ENCODE peak calls at places on chromosomes 7 and 10, in six cellular contexts. X, H, I, C, U and R are unnamed samples.

GRCh38 chr10:34526758-34527730 is 288.1 kb downstream of the PARD3 start:
- DNase-seq in X (no peak), H (peak), I (no peak), C (no peak), U (peak), R (no peak)

GRCh38 chr7:42456756-42457276 is 219.8 kb upstream of the GLI3 start:
- DNase-seq in X (no peak), H (no peak), I (no peak), C (no peak), U (no peak), R (no peak)

GRCh38 chr10:12906051-12906541 is 95.4 kb downstream of the CCDC3 start:
- DNase-seq in X (no peak), H (no peak), I (no peak), C (peak), U (no peak), R (no peak)

GRCh38 chr10:46516660-46517416 is 39.6 kb downstream of the GPRIN2 start:
- DNase-seq in X (no peak), H (peak), I (no peak), C (no peak), U (no peak), R (no peak)

GRCh38 chr7:1587738-1588137 is 17.9 kb upstream of the PSMG3 start:
- DNase-seq in X (no peak), H (no peak), I (no peak), C (no peak), U (no peak), R (no peak)

GRCh38 chr10:17835688-17836087 is 26.5 kb downstream of the MRC1 start:
- DNase-seq in X (no peak), H (peak), I (no peak), C (no peak), U (peak), R (no peak)

GRCh38 chr7:156420496-156420895 is 220.1 kb upstream of the RNF32 start:
- DNase-seq in X (no peak), H (no peak), I (no peak), C (no peak), U (no peak), R (no peak)

GRCh38 chr7:29335188-29336083 is 140.9 kb downstream of the CHN2 start:
- DNase-seq in X (no peak), H (no peak), I (no peak), C (no peak), U (no peak), R (no peak)

GRCh38 chr7:155669717-155670505 is 25.4 kb downstream of the RBM33 start:
- DNase-seq in X (no peak), H (peak), I (no peak), C (no peak), U (no peak), R (no peak)

GRCh38 chr7:128939861-128940410 is 2.2 kb downstream of the IRF5 start:
- DNase-seq in X (no peak), H (no peak), I (no peak), C (no peak), U (no peak), R (no peak)

GRCh38 chr7:117158941-117159705 is 163.7 kb downstream of the WNT2 start:
- DNase-seq in X (no peak), H (peak), I (no peak), C (no peak), U (no peak), R (no peak)

GRCh38 chr7:14786314-14786895 is 116.1 kb downstream of the DGKB start:
- DNase-seq in X (no peak), H (no peak), I (no peak), C (no peak), U (no peak), R (no peak)

GRCh38 chr10:49144021-49144720 is 10.3 kb upstream of the FAM170B start:
- DNase-seq in X (no peak), H (no peak), I (no peak), C (no peak), U (no peak), R (no peak)

GRCh38 chr10:85767936-85768335 is 598.7 kb downstream of the GRID1 start:
- DNase-seq in X (no peak), H (no peak), I (no peak), C (no peak), U (no peak), R (no peak)

GRCh38 chr7:27693794-27694193 is 31.1 kb upstream of the HIBADH start:
- DNase-seq in X (no peak), H (no peak), I (no peak), C (no peak), U (no peak), R (no peak)

GRCh38 chr10:100972904-100973535 is 3.7 kb downstream of the SEMA4G start:
- DNase-seq in X (no peak), H (no peak), I (no peak), C (no peak), U (no peak), R (no peak)

GRCh38 chr10:120336910-120337540 is 120.0 kb upstream of the PLPP4 start:
- DNase-seq in X (no peak), H (peak), I (peak), C (no peak), U (peak), R (peak)

GRCh38 chr10:7872041-7872442 is 53.7 kb downstream of the TAF3 start:
- DNase-seq in X (peak), H (peak), I (no peak), C (no peak), U (no peak), R (no peak)

GRCh38 chr10:102612964-102613275 is 31.4 kb upstream of the TRIM8 start:
- DNase-seq in X (peak), H (no peak), I (peak), C (no peak), U (no peak), R (peak)

GRCh38 chr10:101319241-101319915 is 34.6 kb upstream of the BTRC start:
- DNase-seq in X (no peak), H (no peak), I (no peak), C (no peak), U (peak), R (no peak)

GRCh38 chr10:73413108-73413527 is 740 bp downstream of the ANXA7 start:
- DNase-seq in X (peak), H (peak), I (no peak), C (no peak), U (no peak), R (no peak)

GRCh38 chr7:33776791-33777190 is 128.5 kb upstream of the BMPER start:
- DNase-seq in X (no peak), H (no peak), I (no peak), C (no peak), U (no peak), R (no peak)

GRCh38 chr10:59894114-59894513 is 12.2 kb downstream of the CCDC6 start:
- DNase-seq in X (no peak), H (peak), I (no peak), C (peak), U (no peak), R (no peak)

GRCh38 chr10:128050937-128051336 is 75.3 kb downstream of the MKI67 start:
- DNase-seq in X (no peak), H (no peak), I (no peak), C (no peak), U (no peak), R (no peak)

GRCh38 chr10:75400769-75401568 is 595 bp downstream of the ZNF503 start:
- DNase-seq in X (no peak), H (peak), I (no peak), C (peak), U (no peak), R (no peak)

GRCh38 chr7:149764481-149765398 is 8.6 kb downstream of the ZNF467 start:
- DNase-seq in X (no peak), H (no peak), I (no peak), C (no peak), U (peak), R (no peak)